ENCODE peak calls at places on chromosomes 3 and 15, in eight cellular contexts. J is GM23248; B is HCT116; C is keratinocyte; M is uterus; I is GM06990; H is CD8-positive, alpha-beta memory T cell; D is WERI-Rb-1. Q is an unnamed sample. For H3K36me3, the result is how much of the 10 kb centered on the place peaks cover.

GRCh38 chr15:29433050-29433318 is 163.4 kb upstream of the NSMCE3 start:
- DNase-seq in B (no peak), D (no peak), M (no peak), C (no peak), J (no peak), I (no peak), H (no peak), Q (no peak)

GRCh38 chr3:159380891-159381290 is 579.0 kb downstream of the MFSD1 start:
- DNase-seq in D (no peak), H (no peak), I (no peak), M (no peak), J (no peak), C (no peak), B (no peak), Q (no peak)

GRCh38 chr15:59696332-59696731 is 7.2 kb upstream of the BNIP2 start:
- DNase-seq in H (no peak), I (no peak), D (no peak), M (no peak), J (no peak), B (no peak), C (no peak), Q (no peak)

GRCh38 chr15:88920186-88920891 is 7.2 kb upstream of the MFGE8 start:
- DNase-seq in B (no peak), J (peak), I (no peak), D (no peak), H (no peak), C (peak), M (no peak), Q (no peak)

GRCh38 chr3:50423543-50423942 is 64.2 kb upstream of the TMEM115 start:
- DNase-seq in H (no peak), J (no peak), C (no peak), M (no peak), D (no peak), B (no peak), I (no peak), Q (no peak)

GRCh38 chr3:117165611-117166051 is 456.1 kb downstream of the TUSC7 start:
- DNase-seq in M (no peak), C (no peak), H (no peak), D (no peak), J (peak), I (no peak), B (no peak), Q (no peak)

GRCh38 chr3:170869645-170870593 is at the start of gene RPL22L1:
- DNase-seq in C (no peak), M (peak), J (peak), I (peak), H (peak), B (peak), D (peak), Q (peak)

GRCh38 chr15:101710806-101711205 is 13.5 kb downstream of the TARS3 start:
- DNase-seq in I (no peak), H (no peak), B (no peak), D (no peak), J (peak), C (no peak), M (no peak), Q (no peak)

GRCh38 chr15:46996331-46996730 is 721.0 kb upstream of the SEMA6D start:
- DNase-seq in C (no peak), J (no peak), H (no peak), D (no peak), B (no peak), I (no peak), M (no peak), Q (no peak)

GRCh38 chr3:79515072-79515471 is 252.7 kb downstream of the ROBO1 start:
- DNase-seq in M (no peak), D (no peak), H (no peak), I (no peak), B (no peak), C (no peak), J (peak), Q (no peak)

GRCh38 chr3:197550489-197550888 is 5.3 kb downstream of the BDH1 start:
- DNase-seq in M (no peak), I (no peak), C (no peak), D (no peak), B (no peak), J (no peak), H (no peak), Q (no peak)

GRCh38 chr15:74317820-74318375 is 49.5 kb downstream of the CYP11A1 start:
- DNase-seq in H (no peak), I (no peak), D (peak), B (no peak), C (no peak), J (peak), M (peak), Q (no peak)

GRCh38 chr15:90801803-90802202 is 66.6 kb upstream of the FURIN start:
- DNase-seq in D (no peak), I (no peak), M (no peak), J (no peak), B (no peak), C (no peak), H (no peak), Q (no peak)

GRCh38 chr3:126573492-126574117 is 14.9 kb upstream of the C3orf22 start:
- DNase-seq in D (no peak), C (peak), M (no peak), I (no peak), H (no peak), B (no peak), J (no peak), Q (no peak)

GRCh38 chr3:196198081-196198675 is 13.0 kb downstream of the ZDHHC19 start:
- DNase-seq in B (no peak), C (no peak), D (no peak), I (no peak), H (no peak), M (no peak), J (no peak), Q (no peak)

GRCh38 chr3:150727653-150728502 is 24.2 kb upstream of the ERICH6 start:
- DNase-seq in I (no peak), C (no peak), D (no peak), H (no peak), B (no peak), M (no peak), J (no peak), Q (peak)

GRCh38 chr15:99324082-99324620 is 72.9 kb downstream of the LRRC28 start:
- DNase-seq in M (no peak), H (no peak), D (no peak), I (peak), C (no peak), J (peak), B (peak), Q (no peak)

GRCh38 chr3:99862208-99862607 is 44.5 kb downstream of the CMSS1 start:
- DNase-seq in M (no peak), D (no peak), I (no peak), J (peak), H (no peak), B (no peak), C (no peak), Q (no peak)

DNA sequence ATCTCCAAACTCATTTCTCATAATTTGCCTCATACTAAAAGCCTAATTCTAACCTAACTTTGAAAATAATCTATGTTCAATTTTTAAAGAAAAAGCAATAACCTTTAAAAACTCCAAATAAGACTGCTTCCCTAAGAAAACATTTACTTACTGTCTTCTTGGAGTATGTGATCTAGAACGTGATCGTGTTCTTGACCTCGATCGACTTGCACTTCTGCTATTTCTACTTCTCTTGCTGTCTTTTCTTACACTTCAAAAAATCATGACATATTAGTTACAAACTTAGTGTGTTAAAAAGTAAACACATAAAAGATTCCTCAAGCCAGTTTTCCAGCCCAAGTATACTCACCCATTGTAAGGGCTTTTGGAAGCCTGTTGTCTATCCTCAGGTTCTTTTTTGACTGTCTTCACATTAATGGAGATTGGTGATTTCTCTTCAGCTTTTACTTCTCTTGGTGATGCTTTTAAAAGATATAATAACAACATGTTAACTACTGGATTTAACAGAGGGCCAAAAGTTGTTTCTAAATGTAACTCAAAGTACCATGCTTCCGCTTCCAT is 10.7 kb downstream of the CCNL1 start:
- DNase-seq in H (no peak), D (no peak), I (no peak), M (no peak), J (no peak), B (no peak), C (no peak), Q (no peak)
- H3K36me3 ChIP-seq in H (half or more), D (half or more), I (under half), M (under half), J (half or more), B (half or more), C (half or more), Q (half or more)

DNA sequence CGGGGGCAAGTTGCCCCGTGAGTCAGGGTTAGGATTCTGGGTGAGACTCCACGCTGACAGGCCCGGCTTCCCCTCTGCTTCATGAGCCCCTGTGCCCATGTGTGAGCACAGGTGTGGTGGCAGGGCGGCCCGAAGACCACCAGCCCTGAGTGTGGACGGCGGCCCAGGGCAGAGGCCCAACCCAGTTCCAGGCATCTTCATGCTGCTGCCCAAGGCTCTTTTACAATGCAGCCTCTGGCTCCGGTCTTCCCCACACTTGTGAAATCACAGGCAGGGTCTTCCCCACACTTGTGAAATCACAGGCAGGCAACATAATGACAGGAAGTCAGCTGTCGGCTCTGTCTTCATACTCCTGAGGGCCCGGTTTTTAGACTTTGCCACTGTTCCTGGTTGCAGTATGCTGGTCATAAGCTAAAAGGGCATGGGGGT is 78.8 kb downstream of the AAGAB start:
- DNase-seq in H (no peak), C (no peak), M (peak), J (peak), D (no peak), B (no peak), I (no peak), Q (peak)
- H3K36me3 ChIP-seq in H (under half), C (half or more), M (under half), J (under half), D (under half), B (half or more), I (under half), Q (under half)

GRCh38 chr15:62709261-62709660 is 333.3 kb upstream of the TPM1 start:
- DNase-seq in J (no peak), C (no peak), I (no peak), M (no peak), B (no peak), H (no peak), D (no peak), Q (no peak)

GRCh38 chr15:62708470-62708869 is 334.1 kb upstream of the TPM1 start:
- DNase-seq in B (no peak), I (no peak), J (no peak), H (no peak), D (no peak), C (no peak), M (no peak), Q (no peak)

GRCh38 chr15:62711691-62712454 is 330.7 kb upstream of the TPM1 start:
- DNase-seq in I (no peak), M (no peak), J (peak), C (no peak), H (no peak), B (no peak), D (no peak), Q (no peak)

DNA sequence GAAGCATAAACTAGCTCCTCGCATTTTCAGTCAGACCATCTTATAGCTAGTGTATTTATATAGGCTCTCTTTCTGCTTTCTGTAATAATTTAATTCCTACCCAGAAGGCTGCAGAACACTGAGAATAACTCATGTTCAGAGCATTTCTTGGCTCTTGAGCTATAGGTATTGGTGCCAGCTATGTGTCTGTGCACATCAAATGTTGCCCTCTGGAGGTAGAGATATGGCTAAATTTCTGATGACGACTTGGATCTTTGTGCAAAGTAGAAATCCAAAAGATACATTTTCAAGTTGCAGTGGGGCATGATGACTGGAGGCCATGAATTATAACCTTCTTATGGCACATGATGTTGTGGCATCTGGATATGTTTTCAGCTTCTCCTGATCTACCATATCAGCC is 336.2 kb upstream of the TPM1 start:
- DNase-seq in C (no peak), J (no peak), B (no peak), H (no peak), M (no peak), D (no peak), I (no peak), Q (no peak)
- H3K36me3 ChIP-seq in C (under half), J (under half), B (under half), H (under half), M (under half), D (under half), I (under half), Q (under half)

GRCh38 chr3:112471926-112472325 is 27.3 kb downstream of the BTLA start:
- DNase-seq in H (no peak), B (no peak), M (no peak), D (no peak), C (no peak), I (no peak), J (no peak), Q (no peak)
- H3K36me3 ChIP-seq in H (under half), B (under half), M (under half), D (under half), C (under half), I (under half), J (under half), Q (under half)

Q was measured in adrenal gland.